ENCODE peak calls at places on chromosomes 7 and 10, in four cellular contexts. R is breast epithelium, M is transverse colon, F is HL-60. X is an unnamed sample.

GRCh38 chr7:28266377-28266776 is 85.8 kb upstream of the JAZF1 start:
- DNase-seq in R (no peak), M (no peak), F (no peak), X (no peak)

GRCh38 chr10:62136931-62137330 is 131.7 kb downstream of the RTKN2 start:
- DNase-seq in R (no peak), M (no peak), F (no peak), X (no peak)

GRCh38 chr7:94239661-94240234 is 154.9 kb upstream of the COL1A2 start:
- DNase-seq in R (no peak), M (no peak), F (no peak), X (no peak)

GRCh38 chr7:48114115-48114514 is 25.1 kb downstream of the UPP1 start:
- DNase-seq in R (no peak), M (no peak), F (no peak), X (no peak)

GRCh38 chr7:16695621-16696237 is 49.7 kb downstream of the BZW2 start:
- DNase-seq in R (no peak), M (peak), F (peak), X (peak)

GRCh38 chr10:96512524-96512991 is 1.2 kb downstream of the TLL2 start:
- DNase-seq in R (no peak), M (peak), F (no peak), X (no peak)

GRCh38 chr10:98344589-98345038 is 70.4 kb downstream of the PYROXD2 start:
- DNase-seq in R (no peak), M (peak), F (no peak), X (peak)

GRCh38 chr7:106143711-106144347 is 31.7 kb upstream of the SYPL1 start:
- DNase-seq in R (no peak), M (no peak), F (no peak), X (no peak)

DNA sequence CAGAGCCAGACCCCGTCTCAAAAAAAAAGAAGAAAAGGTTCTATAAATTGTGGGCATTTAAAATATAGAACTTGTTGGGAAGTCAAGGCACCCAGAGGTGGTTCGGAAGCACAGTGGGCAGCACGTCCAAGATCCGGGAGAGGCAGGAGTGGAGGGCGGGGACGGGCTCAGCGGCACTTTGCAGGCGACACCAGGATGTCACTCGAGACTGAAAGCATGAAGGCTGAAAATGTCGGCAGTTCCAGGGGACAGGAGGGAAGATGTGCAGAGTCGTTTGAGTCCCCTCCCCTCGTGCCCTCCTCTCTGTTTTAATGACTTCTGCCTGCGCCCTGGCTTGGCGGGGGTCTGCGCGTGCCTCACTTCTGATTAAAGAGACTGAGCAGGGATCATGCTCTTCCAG is 30.6 kb downstream of the IQCE start:
- DNase-seq in R (no peak), M (no peak), F (no peak), X (no peak)
- TF ChIP-seq POLR2AphosphoS5 in R (no peak), M (no peak), F (no peak), X (no peak)

GRCh38 chr7:68216046-68216445 is 1219.4 kb downstream of the TYW1 start:
- DNase-seq in R (no peak), M (no peak), F (no peak), X (no peak)
- TF ChIP-seq CTCF in R (no peak), M (no peak), F (no peak), X (no peak)

GRCh38 chr7:27186450-27187157 is 1.6 kb upstream of the HOXA11 start:
- DNase-seq in R (no peak), M (no peak), F (no peak), X (no peak)

GRCh38 chr7:27184342-27185012 is 555 bp downstream of the HOXA11 start:
- DNase-seq in R (peak), M (peak), F (no peak), X (peak)

GRCh38 chr7:27185708-27186449 is 847 bp upstream of the HOXA11 start:
- DNase-seq in R (peak), M (peak), F (no peak), X (peak)

GRCh38 chr7:27183682-27184341 is 1.2 kb downstream of the HOXA11 start:
- DNase-seq in R (no peak), M (peak), F (no peak), X (peak)

GRCh38 chr7:27185013-27185707 is at the start of gene HOXA11:
- DNase-seq in R (peak), M (peak), F (peak), X (peak)
- TF ChIP-seq POLR2AphosphoS5 in R (no peak), M (peak), F (no peak), X (no peak)

GRCh38 chr7:101302641-101303101 is 18.9 kb downstream of the IFT22 start:
- DNase-seq in R (no peak), M (no peak), F (no peak), X (no peak)
- TF ChIP-seq CTCF in R (no peak), M (no peak), F (no peak), X (no peak)

DNA sequence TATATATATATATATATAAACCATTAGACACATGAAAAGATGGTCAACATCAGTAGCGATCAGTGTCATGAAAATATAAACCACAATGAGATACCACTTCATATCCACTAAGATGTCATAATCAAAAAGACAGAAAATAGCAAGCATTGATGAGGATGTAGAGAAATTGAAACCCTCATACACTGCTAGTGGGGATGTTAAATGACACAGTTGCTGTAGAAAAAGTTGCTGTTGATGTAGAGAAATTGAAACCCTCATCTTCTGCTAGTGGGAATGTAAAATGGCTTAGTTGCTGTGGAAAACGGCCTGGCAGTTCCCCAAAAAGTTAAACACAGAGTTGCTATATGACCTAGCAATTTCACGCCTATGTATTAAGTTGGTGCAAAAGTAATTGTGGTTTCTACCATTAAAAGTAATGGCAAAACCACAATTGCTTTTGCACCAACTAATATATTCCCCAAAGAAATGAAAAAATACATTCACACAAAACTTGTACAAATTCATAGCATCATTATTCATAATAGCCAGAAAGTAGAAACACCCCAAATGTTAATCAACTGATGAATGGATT is 120.5 kb upstream of the ZWINT start:
- DNase-seq in R (no peak), M (no peak), F (no peak), X (no peak)
- TF ChIP-seq POLR2AphosphoS5 in R (no peak), M (no peak), F (no peak), X (no peak)

GRCh38 chr7:19455508-19456132 is 253.2 kb downstream of the POLR1F start:
- DNase-seq in R (no peak), M (no peak), F (no peak), X (no peak)
- TF ChIP-seq CTCF in R (no peak), M (no peak), F (no peak), X (no peak)

GRCh38 chr10:51629969-51630617 is 69.3 kb downstream of the CSTF2T start:
- DNase-seq in R (no peak), M (no peak), F (no peak), X (no peak)
- TF ChIP-seq POLR2AphosphoS5 in R (no peak), M (no peak), F (no peak), X (no peak)

GRCh38 chr10:119427263-119427864 is 115.2 kb downstream of the RGS10 start:
- DNase-seq in R (no peak), M (no peak), F (no peak), X (no peak)

GRCh38 chr10:119426699-119427098 is 115.8 kb downstream of the RGS10 start:
- DNase-seq in R (no peak), M (no peak), F (no peak), X (no peak)

GRCh38 chr10:119431034-119431767 is 111.3 kb downstream of the RGS10 start:
- DNase-seq in R (no peak), M (no peak), F (no peak), X (no peak)

GRCh38 chr10:119429771-119430170 is 112.7 kb downstream of the RGS10 start:
- DNase-seq in R (no peak), M (no peak), F (no peak), X (no peak)

DNA sequence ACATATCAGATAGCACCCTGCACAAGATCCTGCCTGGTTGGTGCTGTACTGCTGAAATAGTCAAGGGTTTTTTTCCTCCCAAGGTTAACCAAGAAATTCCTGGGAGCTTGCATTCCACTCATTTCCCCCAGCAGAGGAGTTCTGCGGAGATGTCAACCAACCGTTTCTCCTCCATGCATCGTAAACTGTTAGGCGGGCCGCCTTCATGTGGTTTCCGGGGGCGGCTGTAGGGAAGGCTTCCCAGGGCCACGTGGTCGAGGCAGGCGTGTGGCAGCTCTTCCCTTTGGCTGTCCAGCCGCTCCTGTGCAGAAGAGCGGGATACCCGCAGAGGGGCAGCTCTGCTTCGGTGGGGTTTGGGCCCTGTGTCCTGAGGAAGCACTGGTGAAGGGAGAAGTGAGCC is 113.7 kb downstream of the RGS10 start:
- DNase-seq in R (no peak), M (no peak), F (no peak), X (no peak)
- TF ChIP-seq CTCF in R (no peak), M (no peak), F (no peak), X (no peak)

GRCh38 chr10:32958085-32958991 is at the start of gene ITGB1:
- DNase-seq in R (peak), M (peak), F (peak), X (peak)
- TF ChIP-seq POLR2AphosphoS5 in R (peak), M (peak), F (peak), X (peak)

DNA sequence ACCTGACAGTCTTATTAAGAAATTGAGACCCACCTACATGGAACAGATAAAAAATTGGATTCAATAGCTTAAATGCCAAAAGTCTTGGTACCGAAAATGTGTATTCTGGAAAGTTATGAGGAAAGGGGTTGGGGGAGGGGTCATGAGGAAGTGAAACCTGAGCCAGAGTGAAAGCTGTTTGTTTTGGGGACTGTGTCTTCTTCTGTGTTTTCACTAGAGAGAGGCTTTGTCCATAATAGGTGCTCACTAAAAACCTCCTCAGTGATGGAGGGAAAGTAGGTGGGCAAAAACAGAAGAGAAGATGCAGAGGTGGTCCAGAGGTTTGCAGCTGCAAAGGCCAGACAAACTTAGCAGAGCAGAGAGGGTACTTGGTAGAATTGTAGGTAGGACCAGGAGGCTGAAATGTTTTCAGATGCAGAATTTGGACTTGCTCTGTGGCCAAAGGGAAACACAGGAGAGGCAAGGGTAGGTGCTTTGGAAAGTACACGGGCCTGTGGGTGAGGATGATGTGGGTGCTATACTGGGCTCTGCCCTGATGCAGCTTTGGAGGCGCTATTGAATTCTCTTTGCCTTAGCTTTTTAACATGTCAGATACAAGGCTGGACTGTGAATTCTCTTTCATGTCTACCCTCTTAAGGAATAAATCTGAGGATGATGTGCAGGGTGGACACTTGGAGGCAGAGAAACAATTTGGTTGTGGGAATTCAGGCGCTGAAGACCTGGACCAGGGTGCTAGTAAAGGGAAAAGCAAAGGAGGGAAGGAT is 254.6 kb downstream of the PTEN start:
- DNase-seq in R (no peak), M (no peak), F (no peak), X (no peak)
- TF ChIP-seq CTCF in R (no peak), M (no peak), F (no peak), X (no peak)